ENCODE peak calls at places on chromosomes 16 and 17, in seven cellular contexts. One of them, this sample, is unnamed. For H3K9me3 and H3K4me1, the result is how much of the 10 kb centered on the place peaks cover.

GRCh38 chr16:81823111-81823510 is 44.0 kb downstream of the PLCG2 start:
- DNase-seq in tibial nerve: no peak
- DNase-seq in sigmoid colon: no peak
- DNase-seq in A673: no peak
- DNase-seq in H1: no peak
- DNase-seq in mammary epithelial cell: no peak
- DNase-seq in endodermal cell: peak
- DNase-seq in this sample: no peak

GRCh38 chr17:79174905-79175856 is 100.6 kb downstream of the ENGASE start:
- DNase-seq in tibial nerve: no peak
- DNase-seq in A673: no peak
- DNase-seq in sigmoid colon: no peak
- DNase-seq in mammary epithelial cell: peak
- DNase-seq in endodermal cell: no peak
- DNase-seq in H1: no peak
- DNase-seq in this sample: peak

GRCh38 chr17:81067331-81067730 is 32.4 kb downstream of the BAIAP2 start:
- DNase-seq in H1: no peak
- DNase-seq in endodermal cell: no peak
- DNase-seq in sigmoid colon: no peak
- DNase-seq in mammary epithelial cell: no peak
- DNase-seq in tibial nerve: no peak
- DNase-seq in A673: no peak
- DNase-seq in this sample: no peak

GRCh38 chr17:33927732-33928133 is 327.4 kb upstream of the CCL2 start:
- DNase-seq in endodermal cell: no peak
- DNase-seq in A673: peak
- DNase-seq in H1: no peak
- DNase-seq in tibial nerve: no peak
- DNase-seq in mammary epithelial cell: no peak
- DNase-seq in sigmoid colon: no peak
- DNase-seq in this sample: no peak

GRCh38 chr17:72995008-72995656 is 97.4 kb downstream of the SLC39A11 start:
- DNase-seq in tibial nerve: no peak
- DNase-seq in A673: no peak
- DNase-seq in endodermal cell: peak
- DNase-seq in sigmoid colon: no peak
- DNase-seq in H1: no peak
- DNase-seq in mammary epithelial cell: no peak
- DNase-seq in this sample: no peak

GRCh38 chr16:67801889-67802288 is 4.5 kb downstream of the RANBP10 start:
- DNase-seq in endodermal cell: no peak
- DNase-seq in mammary epithelial cell: no peak
- DNase-seq in A673: no peak
- DNase-seq in tibial nerve: no peak
- DNase-seq in H1: no peak
- DNase-seq in sigmoid colon: no peak
- DNase-seq in this sample: no peak

GRCh38 chr16:82067042-82067809 is 32.2 kb downstream of the HSD17B2 start:
- DNase-seq in sigmoid colon: no peak
- DNase-seq in endodermal cell: no peak
- DNase-seq in H1: no peak
- DNase-seq in mammary epithelial cell: no peak
- DNase-seq in A673: no peak
- DNase-seq in tibial nerve: no peak
- DNase-seq in this sample: no peak

GRCh38 chr17:36553459-36553858 is 8.7 kb downstream of the GGNBP2 start:
- DNase-seq in tibial nerve: no peak
- DNase-seq in sigmoid colon: no peak
- DNase-seq in mammary epithelial cell: no peak
- DNase-seq in A673: no peak
- DNase-seq in H1: no peak
- DNase-seq in endodermal cell: no peak
- DNase-seq in this sample: no peak

GRCh38 chr17:180380-181212 is 854 bp downstream of the DOC2B start:
- DNase-seq in endodermal cell: peak
- DNase-seq in H1: no peak
- DNase-seq in sigmoid colon: no peak
- DNase-seq in mammary epithelial cell: no peak
- DNase-seq in A673: no peak
- DNase-seq in tibial nerve: no peak
- DNase-seq in this sample: peak

GRCh38 chr16:1167276-1168107 is 14.6 kb downstream of the CACNA1H start:
- DNase-seq in sigmoid colon: no peak
- DNase-seq in endodermal cell: no peak
- DNase-seq in A673: peak
- DNase-seq in H1: no peak
- DNase-seq in mammary epithelial cell: no peak
- DNase-seq in tibial nerve: no peak
- DNase-seq in this sample: peak

GRCh38 chr17:59840908-59841666 is 51.7 kb downstream of the TUBD1 start:
- DNase-seq in A673: no peak
- DNase-seq in mammary epithelial cell: peak
- DNase-seq in sigmoid colon: no peak
- DNase-seq in endodermal cell: no peak
- DNase-seq in H1: no peak
- DNase-seq in tibial nerve: no peak
- DNase-seq in this sample: no peak

GRCh38 chr16:11180489-11180888 is 75.5 kb downstream of the SOCS1 start:
- DNase-seq in tibial nerve: no peak
- DNase-seq in sigmoid colon: no peak
- DNase-seq in H1: no peak
- DNase-seq in A673: no peak
- DNase-seq in endodermal cell: no peak
- DNase-seq in mammary epithelial cell: no peak
- DNase-seq in this sample: no peak

GRCh38 chr17:36124879-36125824 is 21.5 kb downstream of the CCL4 start:
- DNase-seq in mammary epithelial cell: no peak
- DNase-seq in H1: no peak
- DNase-seq in tibial nerve: no peak
- DNase-seq in endodermal cell: peak
- DNase-seq in A673: peak
- DNase-seq in sigmoid colon: no peak
- DNase-seq in this sample: no peak

GRCh38 chr16:28990375-28991040 is 5.7 kb downstream of the LAT start:
- DNase-seq in A673: no peak
- DNase-seq in endodermal cell: no peak
- DNase-seq in mammary epithelial cell: no peak
- DNase-seq in tibial nerve: no peak
- DNase-seq in sigmoid colon: no peak
- DNase-seq in H1: no peak
- DNase-seq in this sample: no peak

GRCh38 chr17:83199500-83200201 is 120.2 kb downstream of the METRNL start:
- DNase-seq in tibial nerve: peak
- DNase-seq in A673: no peak
- DNase-seq in H1: no peak
- DNase-seq in endodermal cell: no peak
- DNase-seq in sigmoid colon: peak
- DNase-seq in mammary epithelial cell: no peak
- DNase-seq in this sample: no peak

GRCh38 chr16:2026461-2027023 is at the start of gene NHERF2:
- DNase-seq in tibial nerve: no peak
- DNase-seq in A673: peak
- DNase-seq in sigmoid colon: no peak
- DNase-seq in endodermal cell: peak
- DNase-seq in H1: no peak
- DNase-seq in mammary epithelial cell: no peak
- DNase-seq in this sample: no peak

GRCh38 chr17:75720656-75721462 is at the start of gene ITGB4:
- DNase-seq in H1: peak
- DNase-seq in endodermal cell: peak
- DNase-seq in tibial nerve: no peak
- DNase-seq in sigmoid colon: no peak
- DNase-seq in A673: no peak
- DNase-seq in mammary epithelial cell: peak
- DNase-seq in this sample: peak

GRCh38 chr17:50048146-50048720 is 7.7 kb upstream of the ITGA3 start:
- DNase-seq in endodermal cell: peak
- DNase-seq in mammary epithelial cell: no peak
- DNase-seq in A673: no peak
- DNase-seq in sigmoid colon: no peak
- DNase-seq in H1: no peak
- DNase-seq in tibial nerve: no peak
- DNase-seq in this sample: no peak

GRCh38 chr16:75043175-75043937 is 44.5 kb downstream of the ZNRF1 start:
- DNase-seq in A673: no peak
- DNase-seq in sigmoid colon: no peak
- DNase-seq in endodermal cell: no peak
- DNase-seq in tibial nerve: no peak
- DNase-seq in mammary epithelial cell: no peak
- DNase-seq in H1: no peak
- DNase-seq in this sample: no peak

GRCh38 chr16:75045424-75045823 is 46.6 kb downstream of the ZNRF1 start:
- DNase-seq in A673: no peak
- DNase-seq in endodermal cell: no peak
- DNase-seq in mammary epithelial cell: no peak
- DNase-seq in sigmoid colon: no peak
- DNase-seq in tibial nerve: no peak
- DNase-seq in H1: no peak
- DNase-seq in this sample: no peak

GRCh38 chr16:75044800-75045361 is 46.1 kb downstream of the ZNRF1 start:
- DNase-seq in A673: peak
- DNase-seq in endodermal cell: no peak
- DNase-seq in tibial nerve: peak
- DNase-seq in sigmoid colon: peak
- DNase-seq in H1: no peak
- DNase-seq in mammary epithelial cell: no peak
- DNase-seq in this sample: no peak

GRCh38 chr16:75039941-75040340 is 41.1 kb downstream of the ZNRF1 start:
- DNase-seq in endodermal cell: no peak
- DNase-seq in A673: no peak
- DNase-seq in mammary epithelial cell: no peak
- DNase-seq in tibial nerve: no peak
- DNase-seq in sigmoid colon: no peak
- DNase-seq in H1: no peak
- DNase-seq in this sample: no peak

GRCh38 chr16:75042423-75043174 is 43.8 kb downstream of the ZNRF1 start:
- DNase-seq in sigmoid colon: no peak
- DNase-seq in A673: no peak
- DNase-seq in tibial nerve: no peak
- DNase-seq in mammary epithelial cell: no peak
- DNase-seq in endodermal cell: no peak
- DNase-seq in H1: no peak
- DNase-seq in this sample: no peak
- H3K9me3 ChIP-seq in sigmoid colon: under half
- H3K9me3 ChIP-seq in A673: under half
- H3K9me3 ChIP-seq in tibial nerve: under half
- H3K9me3 ChIP-seq in mammary epithelial cell: under half
- H3K9me3 ChIP-seq in endodermal cell: under half
- H3K9me3 ChIP-seq in H1: under half
- H3K9me3 ChIP-seq in this sample: under half

DNA sequence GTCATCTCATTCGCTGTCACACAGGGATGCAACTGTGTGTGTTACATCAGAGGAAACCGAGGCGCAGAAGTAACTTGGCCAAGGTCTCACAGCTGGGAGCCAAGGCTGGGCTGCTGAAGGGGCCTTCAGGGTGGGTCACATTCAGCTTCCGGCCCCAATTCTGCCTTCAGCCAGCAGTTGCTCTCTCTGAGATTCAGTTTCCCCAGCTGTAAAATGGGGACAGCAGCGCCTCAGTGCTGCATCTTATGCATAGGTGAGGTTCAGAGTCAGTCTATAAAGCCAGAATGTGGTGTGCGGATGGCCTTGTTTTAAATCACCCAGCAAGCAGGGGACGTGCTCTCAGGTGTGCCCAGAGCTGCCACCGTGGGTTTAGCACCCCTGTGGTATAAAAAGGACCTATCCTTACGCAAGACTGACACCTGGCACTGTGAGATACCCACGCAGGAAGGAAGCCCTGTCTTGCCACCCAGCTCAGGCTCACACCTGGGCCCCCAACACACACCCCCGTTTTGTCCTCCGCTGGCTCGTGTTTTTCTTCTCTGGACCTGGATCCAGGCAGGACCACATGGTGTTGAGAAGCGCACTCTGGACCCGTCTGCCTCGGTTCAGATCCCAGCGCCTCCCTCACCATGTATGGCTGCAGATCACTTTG is 94.6 kb upstream of the GSE1 start:
- DNase-seq in sigmoid colon: no peak
- DNase-seq in mammary epithelial cell: no peak
- DNase-seq in H1: no peak
- DNase-seq in tibial nerve: no peak
- DNase-seq in endodermal cell: no peak
- DNase-seq in A673: no peak
- DNase-seq in this sample: peak
- H3K4me1 ChIP-seq in sigmoid colon: under half
- H3K4me1 ChIP-seq in mammary epithelial cell: under half
- H3K4me1 ChIP-seq in H1: under half
- H3K4me1 ChIP-seq in tibial nerve: under half
- H3K4me1 ChIP-seq in endodermal cell: under half
- H3K4me1 ChIP-seq in A673: under half
- H3K4me1 ChIP-seq in this sample: under half

DNA sequence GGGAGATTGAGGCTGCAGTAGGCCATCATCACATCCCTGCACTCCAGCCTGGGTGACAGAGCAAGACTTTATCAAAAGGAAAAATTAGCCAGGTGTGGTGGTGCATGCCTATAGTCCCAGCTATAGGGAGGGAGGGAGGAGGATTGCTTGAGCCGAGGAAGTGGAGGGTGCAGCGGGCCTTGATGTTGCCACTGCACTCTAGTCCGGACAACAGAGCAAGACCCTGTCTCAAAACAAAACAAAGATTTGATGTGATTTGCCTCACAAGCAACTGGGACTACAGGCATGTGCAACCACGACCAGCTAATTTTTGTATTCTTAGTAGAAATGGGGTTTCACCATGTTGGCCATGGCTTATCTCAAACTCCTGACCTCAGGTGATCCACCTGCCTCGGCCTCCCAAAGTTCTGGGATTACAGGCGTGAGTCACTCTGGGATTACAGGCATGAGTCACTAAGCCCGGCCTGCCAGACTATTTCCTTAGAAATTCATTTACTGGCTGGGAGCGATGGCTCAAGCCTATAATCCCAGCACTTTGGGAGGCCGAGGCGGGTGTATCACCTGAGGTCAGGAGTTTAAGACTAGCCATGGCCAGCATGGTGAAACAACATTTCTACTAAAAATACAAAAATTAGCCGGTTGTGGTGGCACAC is 11.5 kb downstream of the UBE2G1 start:
- DNase-seq in H1: no peak
- DNase-seq in endodermal cell: peak
- DNase-seq in A673: no peak
- DNase-seq in mammary epithelial cell: no peak
- DNase-seq in tibial nerve: no peak
- DNase-seq in sigmoid colon: no peak
- DNase-seq in this sample: no peak
- TF ChIP-seq CTCF in H1: no peak
- TF ChIP-seq CTCF in endodermal cell: no peak
- TF ChIP-seq CTCF in A673: no peak
- TF ChIP-seq CTCF in mammary epithelial cell: no peak
- TF ChIP-seq CTCF in tibial nerve: no peak
- TF ChIP-seq CTCF in sigmoid colon: no peak
- TF ChIP-seq CTCF in this sample: no peak

DNA sequence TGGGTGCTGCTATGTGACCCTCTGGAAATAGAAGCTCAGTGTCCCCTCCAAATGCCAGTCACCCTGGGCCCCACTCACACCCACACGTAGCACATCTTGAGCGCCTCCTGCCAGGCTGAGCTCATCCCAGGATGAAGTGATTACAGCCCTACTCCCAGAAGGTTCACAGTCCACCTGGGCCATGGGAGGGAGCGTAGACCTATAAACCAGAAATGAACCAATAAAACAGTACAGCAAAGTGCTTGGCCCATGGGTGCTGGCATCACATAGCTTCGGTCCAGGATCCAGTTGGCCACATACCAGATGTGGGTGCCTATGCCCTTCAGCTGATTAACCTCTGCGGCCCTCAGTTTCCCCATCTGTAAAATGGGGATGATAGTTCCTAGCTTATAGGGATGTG is 2.2 kb upstream of the BICDL2 start:
- DNase-seq in mammary epithelial cell: no peak
- DNase-seq in tibial nerve: no peak
- DNase-seq in sigmoid colon: no peak
- DNase-seq in endodermal cell: no peak
- DNase-seq in H1: no peak
- DNase-seq in A673: no peak
- DNase-seq in this sample: no peak
- H3K9me3 ChIP-seq in mammary epithelial cell: under half
- H3K9me3 ChIP-seq in tibial nerve: under half
- H3K9me3 ChIP-seq in sigmoid colon: under half
- H3K9me3 ChIP-seq in endodermal cell: under half
- H3K9me3 ChIP-seq in H1: under half
- H3K9me3 ChIP-seq in A673: under half
- H3K9me3 ChIP-seq in this sample: under half

This sample was measured in pancreas.